ENCODE peak calls at places on chromosome 16, in ten cellular contexts. Y is COLO829; P is heart left ventricle; M is hypothalamus; C is HAP-1; X is stimulated activated CD4-positive, alpha-beta T cell treated with anti-CD3 and anti-CD28 coated beads, Interleukin-4, amount 100 ng/mL, for 1 hour; D is HL-60; O is iris pigment epithelial cell; A is posterior vena cava; S is naive thymus-derived CD8-positive, alpha-beta T cell. I is an unnamed sample.

GRCh38 chr16:73228649-73229048 is 180.7 kb upstream of the ZFHX3 start:
- DNase-seq in A (no peak), S (no peak), M (no peak), P (peak), D (no peak), O (peak), X (no peak), Y (no peak), C (no peak), I (no peak)

GRCh38 chr16:7209598-7209997 is 123.0 kb upstream of the RBFOX1 start:
- DNase-seq in S (no peak), M (no peak), P (no peak), X (no peak), D (no peak), O (no peak), Y (no peak), C (no peak), A (no peak), I (no peak)

GRCh38 chr16:56673916-56674315 is 4.3 kb downstream of the MT1H start:
- DNase-seq in M (no peak), S (peak), A (peak), X (peak), Y (no peak), P (no peak), D (peak), O (peak), C (peak), I (peak)

GRCh38 chr16:66750279-66751134 is 902 bp downstream of the DYNC1LI2 start:
- DNase-seq in O (peak), P (no peak), C (no peak), A (no peak), X (no peak), M (no peak), Y (no peak), S (no peak), D (no peak), I (no peak)

GRCh38 chr16:23348579-23349469 is 46.7 kb downstream of the SCNN1B start:
- DNase-seq in C (peak), P (no peak), O (no peak), A (peak), S (no peak), M (no peak), X (no peak), D (no peak), Y (no peak), I (no peak)

GRCh38 chr16:81394416-81394815 is 50.2 kb upstream of the CMIP start:
- DNase-seq in A (peak), D (no peak), Y (no peak), X (no peak), P (no peak), C (no peak), S (no peak), M (no peak), O (no peak), I (no peak)

GRCh38 chr16:19717319-19717718 is 708 bp downstream of the KNOP1 start:
- DNase-seq in X (no peak), D (peak), P (no peak), A (no peak), C (peak), Y (peak), O (peak), S (no peak), M (no peak), I (no peak)

GRCh38 chr16:84718-85452 is 6.9 kb downstream of the MPG start:
- DNase-seq in P (peak), Y (peak), C (no peak), S (no peak), A (peak), X (peak), O (peak), M (no peak), D (peak), I (no peak)

GRCh38 chr16:66304151-66304550 is 62.3 kb upstream of the CDH5 start:
- DNase-seq in Y (no peak), O (no peak), M (no peak), S (no peak), A (peak), C (no peak), D (no peak), P (no peak), X (no peak), I (no peak)

GRCh38 chr16:10895053-10895946 is 18.3 kb downstream of the CIITA start:
- DNase-seq in X (peak), P (peak), A (peak), S (no peak), M (no peak), C (peak), O (peak), D (peak), Y (peak), I (no peak)

GRCh38 chr16:86375841-86376240 is 134.5 kb upstream of the FOXF1 start:
- DNase-seq in C (no peak), P (no peak), O (no peak), Y (no peak), D (no peak), X (no peak), S (no peak), M (no peak), A (peak), I (no peak)